ENCODE peak calls at places on chromosomes 4 and X, in eight cellular contexts. R is GM12891, X is H1, E is suprapubic skin, G is Panc1, M is GM23338, N is HL-60, D is sigmoid colon. L is an unnamed sample.
A peak's percentile ranks its signal among the peaks of the same experiment; 100 is the strongest.

GRCh38 chr4:168811207-168811606 is 198.8 kb downstream of the CBR4 start:
- DNase-seq in R (no peak), X (no peak), E (no peak), G (no peak), M (no peak), N (no peak), D (no peak), L (no peak)

GRCh38 chr4:25484243-25484721 is 107.2 kb downstream of the ANAPC4 start:
- DNase-seq in R (no peak), X (no peak), E (no peak), G (no peak), M (peak; percentile 16), N (no peak), D (no peak), L (no peak)

GRCh38 chr4:8772499-8773123 is 99.0 kb downstream of the HMX1 start:
- DNase-seq in R (no peak), X (no peak), E (peak; percentile 30), G (no peak), M (no peak), N (no peak), D (peak; percentile 37), L (no peak)

GRCh38 chrX:50154429-50154828 is 46.4 kb downstream of the AKAP4 start:
- DNase-seq in R (no peak), X (no peak), E (no peak), G (no peak), M (no peak), N (no peak), D (no peak), L (no peak)

GRCh38 chr4:187059031-187059430 is 335.4 kb upstream of the FAT1 start:
- DNase-seq in R (no peak), X (no peak), E (no peak), G (no peak), M (no peak), N (no peak), D (no peak), L (no peak)

GRCh38 chr4:33477715-33478114 is 2757.5 kb downstream of the PCDH7 start:
- DNase-seq in R (no peak), X (no peak), E (no peak), G (no peak), M (no peak), N (no peak), D (no peak), L (no peak)

GRCh38 chr4:88320780-88321373 is 36.5 kb upstream of the PPM1K start:
- DNase-seq in R (peak; percentile 50), X (peak; percentile 45), E (no peak), G (no peak), M (peak; percentile 22), N (peak; percentile 13), D (no peak), L (peak; percentile 38)

GRCh38 chrX:131821945-131822622 is 201.0 kb upstream of the STK26 start:
- DNase-seq in R (no peak), X (no peak), E (peak; percentile 81), G (no peak), M (no peak), N (no peak), D (peak; percentile 90), L (peak; percentile 84)

GRCh38 chr4:120918788-120919187 is 3.7 kb downstream of the PRDM5 start:
- DNase-seq in R (no peak), X (no peak), E (no peak), G (no peak), M (peak; percentile 20), N (no peak), D (peak; percentile 68), L (peak; percentile 13)

GRCh38 chr4:139227729-139228404 is 50.8 kb upstream of the ELF2 start:
- DNase-seq in R (no peak), X (peak; percentile 39), E (no peak), G (no peak), M (peak; percentile 24), N (no peak), D (no peak), L (no peak)

DNA sequence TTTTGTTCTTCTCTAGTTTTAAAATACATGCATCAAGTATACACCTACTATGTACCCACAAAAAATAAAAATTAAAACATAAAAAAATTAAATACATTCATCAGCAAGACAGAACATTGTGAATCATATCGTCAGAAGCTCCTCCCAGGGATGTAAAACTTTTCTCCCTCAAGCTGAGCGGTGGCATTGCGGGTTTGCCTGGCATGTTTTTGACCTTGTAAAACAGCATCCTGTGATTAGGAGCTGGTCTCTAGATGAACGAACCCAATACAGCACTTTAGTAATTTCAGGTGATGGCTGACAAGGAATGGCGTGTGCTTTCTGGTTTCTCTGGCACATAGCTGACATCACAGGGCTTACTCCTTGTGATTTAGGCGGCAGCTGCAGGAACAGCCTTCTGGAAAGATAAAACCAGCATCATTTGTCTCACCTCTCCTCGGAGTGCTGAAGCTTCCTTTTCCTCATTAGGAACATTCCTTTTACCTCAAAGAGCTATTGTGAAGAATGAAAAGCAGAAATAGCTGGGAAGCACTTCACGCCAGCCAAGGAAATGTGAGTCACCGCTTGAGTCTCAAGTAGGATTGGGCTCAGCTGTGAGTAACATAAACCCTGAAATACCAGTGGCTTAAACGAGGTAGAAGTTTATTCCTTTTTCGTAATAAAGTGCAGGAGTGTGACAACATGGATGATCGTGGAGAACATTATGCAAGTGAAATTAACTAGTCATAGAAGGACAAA is 44.3 kb downstream of the NYX start:
- DNase-seq in R (no peak), X (no peak), E (no peak), G (peak; percentile 22), M (peak; percentile 60), N (no peak), D (peak; percentile 75), L (no peak)
- TF ChIP-seq POLR2AphosphoS5 in R (no peak), X (no peak), E (no peak), G (no peak), M (no peak), N (no peak), D (no peak), L (peak; percentile 36)

GRCh38 chr4:173528378-173529321 is 1.4 kb downstream of the HAND2 start:
- DNase-seq in R (no peak), X (peak; percentile 80), E (no peak), G (no peak), M (peak; percentile 75), N (no peak), D (peak; percentile 77), L (no peak)
- TF ChIP-seq POLR2AphosphoS5 in R (no peak), X (no peak), E (no peak), G (no peak), M (peak; percentile 34), N (no peak), D (peak; percentile 54), L (no peak)

GRCh38 chrX:68433981-68434299 is 645 bp upstream of the OPHN1 start:
- DNase-seq in R (no peak), X (no peak), E (no peak), G (no peak), M (no peak), N (no peak), D (no peak), L (no peak)

GRCh38 chrX:68429216-68429615 is 4.1 kb downstream of the OPHN1 start:
- DNase-seq in R (no peak), X (no peak), E (no peak), G (no peak), M (no peak), N (no peak), D (no peak), L (no peak)

GRCh38 chrX:68432648-68433047 is 647 bp downstream of the OPHN1 start:
- DNase-seq in R (no peak), X (no peak), E (no peak), G (no peak), M (no peak), N (no peak), D (no peak), L (no peak)

GRCh38 chrX:68431836-68432235 is 1.5 kb downstream of the OPHN1 start:
- DNase-seq in R (no peak), X (no peak), E (no peak), G (no peak), M (no peak), N (no peak), D (no peak), L (no peak)

DNA sequence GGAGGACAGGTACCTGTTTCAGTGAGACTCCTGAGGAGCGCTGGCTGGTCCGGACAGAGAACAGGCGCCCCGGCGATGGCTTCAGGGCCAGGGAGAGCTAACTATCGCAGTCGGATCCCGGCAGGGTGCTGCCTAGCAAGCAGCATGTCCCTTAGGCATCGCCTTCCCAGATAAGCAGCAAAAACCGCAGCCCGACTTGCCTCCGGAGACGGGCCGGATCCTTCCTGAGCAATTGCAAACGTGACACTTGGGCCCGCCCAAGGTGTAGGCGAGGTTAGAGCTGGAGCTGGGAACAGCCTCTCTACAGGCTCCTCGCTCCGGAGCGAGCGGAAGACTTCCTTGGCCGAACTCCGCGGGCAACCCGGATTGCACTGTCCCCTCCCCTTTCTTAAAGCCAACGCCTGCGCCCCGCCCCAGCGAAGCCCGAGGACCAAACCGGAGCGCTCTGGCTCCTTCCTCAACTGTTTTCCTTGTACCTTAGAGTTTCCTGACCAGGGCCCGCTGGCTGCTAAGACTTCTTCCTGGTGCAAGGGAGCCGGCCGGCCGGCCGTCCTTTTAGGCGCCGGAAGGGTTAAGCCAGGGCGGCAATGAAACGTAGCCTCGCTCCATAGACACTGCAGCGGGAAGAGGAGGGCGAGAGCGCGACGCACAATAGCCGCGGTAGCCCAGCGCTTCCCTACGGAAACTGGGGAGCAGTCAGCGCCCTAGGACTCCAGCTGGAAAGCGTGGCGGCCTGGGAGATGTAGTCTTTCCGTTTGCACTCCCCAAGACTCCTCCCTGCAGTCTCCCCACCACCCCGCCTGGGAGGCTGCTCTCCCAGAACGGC is at the start of gene OPHN1:
- DNase-seq in R (no peak), X (peak; percentile 71), E (peak; percentile 80), G (no peak), M (peak; percentile 89), N (no peak), D (peak; percentile 90), L (peak; percentile 83)
- TF ChIP-seq POLR2AphosphoS5 in R (no peak), X (peak; percentile 73), E (no peak), G (peak; percentile 56), M (peak; percentile 58), N (no peak), D (no peak), L (peak; percentile 31)

GRCh38 chr4:57119054-57119651 is 9.0 kb upstream of the IGFBP7 start:
- DNase-seq in R (no peak), X (no peak), E (peak; percentile 73), G (no peak), M (no peak), N (no peak), D (peak; percentile 92), L (peak; percentile 54)
- TF ChIP-seq POLR2AphosphoS5 in R (no peak), X (no peak), E (no peak), G (no peak), M (no peak), N (no peak), D (peak; percentile 63), L (peak; percentile 44)

GRCh38 chrX:1385251-1385794 is 6.6 kb downstream of the SLC25A6 start:
- DNase-seq in R (no peak), X (peak; percentile 45), E (peak; percentile 55), G (no peak), M (no peak), N (no peak), D (peak; percentile 53), L (no peak)
- TF ChIP-seq POLR2AphosphoS5 in R (peak; percentile 50), X (peak; percentile 63), E (no peak), G (no peak), M (peak; percentile 35), N (no peak), D (no peak), L (no peak)

DNA sequence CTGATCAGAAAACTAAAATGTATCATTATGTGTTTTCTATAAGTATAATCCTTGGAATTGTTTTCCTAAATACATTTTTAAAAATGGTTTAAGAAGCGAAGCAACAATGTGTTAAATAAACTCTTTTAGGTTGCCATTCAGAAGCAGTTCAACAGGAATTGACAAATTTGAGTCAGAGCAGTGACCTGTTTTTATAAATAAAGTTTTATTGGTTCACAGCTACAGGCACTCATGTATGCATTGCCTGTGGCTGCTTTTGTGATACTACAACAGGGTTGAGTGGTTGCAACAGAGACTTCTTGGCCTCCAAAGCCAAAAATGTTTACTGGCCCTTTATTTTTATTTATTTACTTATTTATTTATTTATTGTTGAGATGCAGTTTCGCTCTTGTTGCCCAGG is 99.5 kb downstream of the FRMPD4 start:
- DNase-seq in R (no peak), X (no peak), E (no peak), G (no peak), M (no peak), N (no peak), D (no peak), L (no peak)
- TF ChIP-seq POLR2AphosphoS5 in R (no peak), X (no peak), E (no peak), G (no peak), M (no peak), N (no peak), D (no peak), L (no peak)

L was measured in transverse colon.